ENCODE peak calls at places on chromosomes 6 and 20, in eight cellular contexts. B is CD8-positive, alpha-beta T cell; W is naive thymus-derived CD4-positive, alpha-beta T cell; C is K562; L is cardiac muscle cell; D is GM23248; N is CD4-positive, alpha-beta memory T cell; Y is neuronal stem cell. P is an unnamed sample.

GRCh38 chr6:106446287-106446885 is 85.9 kb downstream of the CRYBG1 start:
- DNase-seq in B (no peak), W (no peak), C (no peak), L (peak; percentile 27), D (peak; percentile 41), N (peak; percentile 29), Y (no peak), P (peak; percentile 72)

GRCh38 chr6:53827485-53827884 is 32.7 kb downstream of the LRRC1 start:
- DNase-seq in B (no peak), W (no peak), C (no peak), L (no peak), D (peak; percentile 24), N (no peak), Y (no peak), P (no peak)

GRCh38 chr6:166008441-166009369 is 158.9 kb downstream of the TBXT start:
- DNase-seq in B (no peak), W (no peak), C (no peak), L (peak; percentile 84), D (peak; percentile 82), N (no peak), Y (no peak), P (no peak)

GRCh38 chr6:104653786-104654185 is 205.9 kb downstream of the HACE1 start:
- DNase-seq in B (no peak), W (no peak), C (no peak), L (no peak), D (no peak), N (no peak), Y (no peak), P (no peak)

GRCh38 chr6:45791181-45791580 is 224.5 kb downstream of the CLIC5 start:
- DNase-seq in B (no peak), W (no peak), C (no peak), L (peak; percentile 7), D (peak; percentile 66), N (no peak), Y (no peak), P (no peak)

GRCh38 chr6:116468293-116468692 is 7.1 kb downstream of the CALHM6 start:
- DNase-seq in B (no peak), W (no peak), C (no peak), L (no peak), D (no peak), N (no peak), Y (no peak), P (no peak)

GRCh38 chr20:51172558-51173428 is 149.9 kb upstream of the KCNG1 start:
- DNase-seq in B (no peak), W (no peak), C (no peak), L (no peak), D (no peak), N (no peak), Y (no peak), P (peak; percentile 40)

GRCh38 chr6:34147906-34148701 is 2.2 kb upstream of the GRM4 start:
- DNase-seq in B (no peak), W (no peak), C (no peak), L (no peak), D (no peak), N (no peak), Y (no peak), P (no peak)

GRCh38 chr6:139882977-139883728 is 508.7 kb upstream of the CITED2 start:
- DNase-seq in B (no peak), W (no peak), C (no peak), L (peak; percentile 30), D (peak; percentile 48), N (no peak), Y (no peak), P (no peak)

GRCh38 chr6:42010185-42010872 is 40.0 kb upstream of the TAF8 start:
- DNase-seq in B (no peak), W (no peak), C (peak; percentile 76), L (peak; percentile 30), D (no peak), N (no peak), Y (no peak), P (no peak)

GRCh38 chr6:46044876-46045617 is 29.4 kb upstream of the CLIC5 start:
- DNase-seq in B (no peak), W (no peak), C (no peak), L (peak; percentile 87), D (peak; percentile 90), N (no peak), Y (no peak), P (no peak)

GRCh38 chr6:44133981-44134711 is 6.8 kb downstream of the TMEM63B start:
- DNase-seq in B (no peak), W (no peak), C (peak; percentile 92), L (no peak), D (no peak), N (no peak), Y (no peak), P (no peak)

GRCh38 chr6:14555804-14556203 is 438.2 kb downstream of the CD83 start:
- DNase-seq in B (no peak), W (no peak), C (no peak), L (no peak), D (no peak), N (no peak), Y (no peak), P (no peak)

GRCh38 chr6:87832025-87832825 is 130.2 kb upstream of the AKIRIN2 start:
- DNase-seq in B (no peak), W (no peak), C (no peak), L (peak; percentile 39), D (peak; percentile 63), N (peak; percentile 37), Y (no peak), P (peak; percentile 78)
- H3K4me3 ChIP-seq in B (peak overlapping the region; percentile 34), W (peak overlapping the region; percentile 64), C (no peak overlapping the region), L (no peak overlapping the region), D (peak overlapping the region; percentile 80), N (peak overlapping the region; percentile 46), Y (no peak overlapping the region), P (peak overlapping the region; percentile 34)

DNA sequence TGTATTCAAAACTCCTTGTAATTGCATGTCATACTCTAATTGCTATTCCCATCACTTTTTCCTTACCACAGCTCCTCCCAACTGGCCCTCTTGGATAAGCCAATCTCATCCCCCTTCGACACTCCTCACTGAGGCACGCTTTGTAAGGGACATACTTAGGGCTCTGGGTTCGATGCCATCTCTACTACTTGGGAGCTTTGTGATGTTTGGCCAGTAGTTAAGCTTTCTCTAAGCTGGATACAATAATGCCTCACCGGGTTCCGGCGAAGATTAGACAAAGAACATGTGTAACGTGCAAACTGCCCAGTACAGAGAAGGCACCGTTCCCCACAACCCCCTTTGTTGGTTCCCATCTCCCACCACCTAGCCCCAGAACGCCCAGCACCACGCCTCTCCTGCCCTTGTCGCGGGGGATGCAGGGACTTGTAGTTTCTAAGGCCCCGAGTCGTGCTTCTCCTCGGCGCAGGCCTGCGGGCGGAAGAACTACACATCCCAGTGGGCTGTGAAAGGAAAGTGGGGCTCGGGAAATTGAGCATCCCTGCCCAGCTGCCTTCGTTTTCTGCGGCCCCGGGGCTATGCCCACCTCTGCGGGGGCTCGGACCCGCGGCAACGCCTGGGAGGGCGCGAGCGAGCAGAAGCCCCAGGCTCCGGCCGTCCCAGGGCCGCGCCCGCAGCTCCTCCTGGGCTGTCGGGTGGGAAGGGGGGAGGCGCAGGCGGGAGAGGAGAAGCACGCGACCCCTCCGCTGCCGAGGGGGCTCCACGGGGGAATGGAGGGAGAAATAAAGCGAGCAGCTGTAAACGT is 1.1 kb upstream of the ZDHHC14 start:
- DNase-seq in B (peak; percentile 86), W (peak; percentile 63), C (peak; percentile 83), L (peak; percentile 92), D (peak; percentile 97), N (peak; percentile 83), Y (peak; percentile 89), P (peak; percentile 97)
- H3K27ac ChIP-seq in B (peak overlapping the region; percentile 68), W (peak overlapping the region; percentile 80), C (peak overlapping the region; percentile 75), L (peak overlapping the region; percentile 59), D (peak overlapping the region; percentile 56), N (peak overlapping the region; percentile 66), Y (peak overlapping the region; percentile 71), P (peak overlapping the region; percentile 35)

GRCh38 chr6:144349690-144350132 is 64.6 kb downstream of the UTRN start:
- DNase-seq in B (no peak), W (no peak), C (no peak), L (peak; percentile 79), D (peak; percentile 75), N (no peak), Y (no peak), P (no peak)
- H3K4me3 ChIP-seq in B (no peak overlapping the region), W (peak overlapping the region; percentile 29), C (no peak overlapping the region), L (no peak overlapping the region), D (peak overlapping the region; percentile 10), N (no peak overlapping the region), Y (peak overlapping the region; percentile 13), P (no peak overlapping the region)

GRCh38 chr6:143196525-143197225 is 136.0 kb downstream of the AIG1 start:
- DNase-seq in B (no peak), W (no peak), C (no peak), L (peak; percentile 13), D (peak; percentile 52), N (no peak), Y (no peak), P (no peak)

GRCh38 chr6:143193571-143194094 is 132.9 kb downstream of the AIG1 start:
- DNase-seq in B (no peak), W (no peak), C (no peak), L (no peak), D (no peak), N (no peak), Y (no peak), P (no peak)

GRCh38 chr6:143194095-143194589 is 133.5 kb downstream of the AIG1 start:
- DNase-seq in B (no peak), W (no peak), C (no peak), L (no peak), D (no peak), N (no peak), Y (no peak), P (no peak)

GRCh38 chr6:143195349-143195845 is 134.7 kb downstream of the AIG1 start:
- DNase-seq in B (no peak), W (no peak), C (no peak), L (peak; percentile 60), D (no peak), N (no peak), Y (no peak), P (no peak)

GRCh38 chr6:143192766-143193165 is 132.1 kb downstream of the AIG1 start:
- DNase-seq in B (no peak), W (no peak), C (no peak), L (no peak), D (no peak), N (no peak), Y (no peak), P (no peak)
- H3K27ac ChIP-seq in B (no peak overlapping the region), W (no peak overlapping the region), C (no peak overlapping the region), L (no peak overlapping the region), D (no peak overlapping the region), N (no peak overlapping the region), Y (no peak overlapping the region), P (no peak overlapping the region)

GRCh38 chr6:48985025-48985424 is 478.0 kb downstream of the MMUT start:
- DNase-seq in B (no peak), W (no peak), C (no peak), L (no peak), D (no peak), N (no peak), Y (no peak), P (no peak)
- H3K4me3 ChIP-seq in B (no peak overlapping the region), W (no peak overlapping the region), C (no peak overlapping the region), L (no peak overlapping the region), D (no peak overlapping the region), N (no peak overlapping the region), Y (no peak overlapping the region), P (no peak overlapping the region)

P was measured in Karpas-422.